ENCODE peak calls at places on chromosomes 7 and 10, in nine cellular contexts. C is fibroblast of mammary gland, T is ovary, M is adrenal gland, I is heart left ventricle, W is cardiac muscle cell, R is AG09319, P is B cell, K is HFFc6. X is an unnamed sample.

GRCh38 chr7:36227223-36227622 is 74.2 kb downstream of the EEPD1 start:
- DNase-seq in C (peak; percentile 68), T (peak; percentile 72), M (peak; percentile 59), I (no peak), W (peak; percentile 55), R (peak; percentile 54), P (no peak), K (peak; percentile 35), X (no peak)

GRCh38 chr7:6579446-6579845 is 2.2 kb downstream of the ZDHHC4 start:
- DNase-seq in C (peak; percentile 33), T (no peak), M (no peak), I (no peak), W (no peak), R (no peak), P (no peak), K (peak; percentile 60), X (no peak)

GRCh38 chr10:86393401-86393800 is 26.8 kb upstream of the GRID1 start:
- DNase-seq in C (no peak), T (no peak), M (no peak), I (no peak), W (no peak), R (no peak), P (no peak), K (no peak), X (no peak)

GRCh38 chr7:2373646-2374045 is 19.0 kb downstream of the EIF3B start:
- DNase-seq in C (no peak), T (no peak), M (no peak), I (no peak), W (no peak), R (no peak), P (no peak), K (no peak), X (no peak)

GRCh38 chr10:77974396-77975074 is 48.0 kb upstream of the DLG5 start:
- DNase-seq in C (peak; percentile 70), T (no peak), M (no peak), I (no peak), W (peak; percentile 55), R (no peak), P (no peak), K (no peak), X (peak; percentile 12)

GRCh38 chr7:47510192-47510591 is 71.7 kb downstream of the TNS3 start:
- DNase-seq in C (no peak), T (no peak), M (no peak), I (no peak), W (no peak), R (no peak), P (no peak), K (no peak), X (peak; percentile 12)

GRCh38 chr7:108525327-108525984 is 479 bp downstream of the PNPLA8 start:
- DNase-seq in C (peak; percentile 87), T (no peak), M (no peak), I (peak; percentile 87), W (peak; percentile 88), R (peak; percentile 65), P (no peak), K (peak; percentile 75), X (no peak)

GRCh38 chr10:72277996-72278667 is 4.4 kb downstream of the DDIT4 start:
- DNase-seq in C (no peak), T (no peak), M (no peak), I (no peak), W (peak; percentile 55), R (no peak), P (no peak), K (no peak), X (no peak)

GRCh38 chr10:19817251-19818046 is 1.2 kb downstream of the PLXDC2 start:
- DNase-seq in C (no peak), T (peak; percentile 16), M (peak; percentile 50), I (peak; percentile 27), W (peak; percentile 46), R (no peak), P (no peak), K (no peak), X (peak; percentile 84)

GRCh38 chr10:91887075-91887899 is 22.0 kb downstream of the FGFBP3 start:
- DNase-seq in C (peak; percentile 39), T (peak; percentile 68), M (peak; percentile 38), I (no peak), W (peak; percentile 72), R (no peak), P (no peak), K (no peak), X (no peak)

DNA sequence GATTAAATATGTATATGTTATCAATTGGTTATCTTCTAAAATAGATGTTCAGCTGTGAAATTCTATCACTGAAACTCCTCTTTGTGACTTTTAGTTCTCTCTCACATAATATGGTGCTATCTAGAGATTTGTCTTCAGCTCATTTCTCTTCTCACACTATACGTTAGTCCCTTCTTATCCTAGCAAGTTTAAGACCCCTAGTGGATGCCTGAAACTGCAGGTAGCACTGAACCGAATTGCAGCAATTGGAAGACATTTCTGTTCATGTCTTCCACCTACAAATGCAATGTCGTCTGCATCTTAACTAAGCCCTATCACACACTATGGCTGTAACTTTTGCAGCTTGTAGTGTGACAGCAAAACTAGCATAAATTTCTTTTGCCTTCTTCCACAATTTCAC is 442.7 kb upstream of the POM121L12 start:
- DNase-seq in C (no peak), T (no peak), M (no peak), I (no peak), W (no peak), R (no peak), P (no peak), K (no peak), X (no peak)
- TF ChIP-seq CTCF in C (no peak), T (no peak), M (no peak), I (no peak), W (no peak), R (no peak), P (no peak), K (no peak), X (no peak)

GRCh38 chr7:78226059-78226658 is 427.6 kb downstream of the PHTF2 start:
- DNase-seq in C (peak; percentile 65), T (peak; percentile 50), M (peak; percentile 38), I (no peak), W (peak; percentile 51), R (peak; percentile 22), P (no peak), K (peak; percentile 24), X (no peak)
- TF ChIP-seq CTCF in C (peak; percentile 75), T (no peak), M (peak; percentile 50), I (peak; percentile 31), W (peak; percentile 47), R (peak; percentile 54), P (no peak), K (peak; percentile 83), X (peak; percentile 69)

GRCh38 chr7:18565337-18565736 is 69.8 kb downstream of the HDAC9 start:
- DNase-seq in C (no peak), T (no peak), M (no peak), I (no peak), W (peak; percentile 4), R (no peak), P (no peak), K (no peak), X (no peak)

GRCh38 chr7:18566829-18567228 is 71.3 kb downstream of the HDAC9 start:
- DNase-seq in C (no peak), T (no peak), M (no peak), I (no peak), W (no peak), R (no peak), P (peak; percentile 87), K (no peak), X (no peak)

GRCh38 chr7:18566205-18566604 is 70.7 kb downstream of the HDAC9 start:
- DNase-seq in C (no peak), T (no peak), M (no peak), I (no peak), W (no peak), R (no peak), P (no peak), K (no peak), X (no peak)

GRCh38 chr7:18570441-18570840 is 74.9 kb downstream of the HDAC9 start:
- DNase-seq in C (no peak), T (no peak), M (no peak), I (no peak), W (no peak), R (no peak), P (no peak), K (no peak), X (no peak)

DNA sequence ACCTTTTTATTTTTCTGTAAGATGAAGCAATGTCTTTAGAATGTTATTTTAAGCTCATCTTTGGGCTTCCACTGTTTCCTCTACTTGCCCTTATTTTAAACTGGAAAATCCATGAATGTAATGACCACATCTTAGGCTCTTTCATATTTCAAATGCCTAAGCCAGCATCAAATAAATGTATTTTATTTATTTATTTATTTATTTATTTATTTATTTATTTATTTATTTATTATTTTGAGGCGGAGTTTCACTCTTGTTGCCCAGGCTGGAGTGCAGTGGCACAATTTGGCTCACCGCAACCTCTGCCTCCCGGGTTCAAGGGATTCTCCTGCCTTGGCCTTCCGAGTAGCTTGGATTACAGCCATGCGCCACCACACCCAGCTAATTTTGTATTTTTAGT is 69.2 kb downstream of the HDAC9 start:
- DNase-seq in C (no peak), T (no peak), M (no peak), I (no peak), W (no peak), R (no peak), P (no peak), K (no peak), X (no peak)
- TF ChIP-seq CTCF in C (no peak), T (no peak), M (no peak), I (no peak), W (no peak), R (no peak), P (no peak), K (no peak), X (no peak)

GRCh38 chr10:130804281-130804680 is 507.2 kb downstream of the TCERG1L start:
- DNase-seq in C (no peak), T (no peak), M (no peak), I (no peak), W (no peak), R (no peak), P (no peak), K (no peak), X (no peak)
- TF ChIP-seq CTCF in C (no peak), T (no peak), M (no peak), I (no peak), W (no peak), R (no peak), P (no peak), K (no peak), X (no peak)

DNA sequence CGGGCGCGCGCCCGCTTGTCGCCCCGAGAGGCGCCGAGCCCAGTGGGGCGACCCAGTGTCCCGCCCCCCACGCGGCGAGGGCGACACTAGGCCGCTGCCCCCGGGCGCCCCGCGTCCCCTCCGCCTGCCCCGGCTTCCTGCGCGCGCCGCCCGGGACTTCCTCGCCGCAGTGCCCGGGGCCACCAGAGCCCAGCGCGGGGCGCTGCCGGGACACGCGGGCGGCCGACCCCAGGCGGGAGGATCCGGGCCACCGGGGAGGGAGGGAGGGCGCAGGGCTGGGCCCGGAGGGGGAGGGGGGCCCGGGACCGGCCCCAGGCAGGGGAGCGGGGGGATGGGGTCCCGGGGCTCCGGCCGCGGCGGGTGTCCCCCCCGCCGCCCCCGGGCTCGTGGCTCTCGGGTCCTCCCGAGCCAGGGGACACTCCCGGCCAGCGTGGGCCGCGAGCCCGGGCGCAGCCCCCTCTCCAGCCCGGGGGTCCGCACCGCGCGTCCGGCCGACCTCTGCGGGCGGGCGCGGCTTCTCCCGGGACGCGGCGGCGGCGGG is 435 bp upstream of the PWWP2B start:
- DNase-seq in C (peak; percentile 14), T (peak; percentile 68), M (peak; percentile 76), I (peak; percentile 68), W (peak; percentile 56), R (no peak), P (peak; percentile 71), K (no peak), X (no peak)
- TF ChIP-seq CTCF in C (no peak), T (peak; percentile 56), M (peak; percentile 33), I (peak; percentile 16), W (no peak), R (no peak), P (peak; percentile 39), K (peak; percentile 53), X (peak; percentile 61)